ENCODE peak calls at places on chromosomes 1 and 21, in five cellular contexts. V is foreskin fibroblast, P is fibroblast of villous mesenchyme, H is dorsolateral prefrontal cortex, I is fibroblast of lung. O is an unnamed sample.

GRCh38 chr1:7549277-7549676 is 221.8 kb upstream of the VAMP3 start:
- DNase-seq in V (peak; percentile 15), P (peak; percentile 74), H (no peak), I (peak; percentile 50), O (no peak)

GRCh38 chr1:228463559-228464455 is 23.4 kb upstream of the RNF187 start:
- DNase-seq in V (no peak), P (peak; percentile 56), H (no peak), I (peak; percentile 34), O (no peak)

GRCh38 chr1:73564294-73564693 is 633.7 kb downstream of the LRRIQ3 start:
- DNase-seq in V (no peak), P (no peak), H (no peak), I (no peak), O (no peak)

GRCh38 chr21:26624983-26625519 is 52.0 kb upstream of the CYYR1 start:
- DNase-seq in V (no peak), P (no peak), H (no peak), I (no peak), O (no peak)

GRCh38 chr1:46043491-46044017 is 88.9 kb downstream of the PIK3R3 start:
- DNase-seq in V (no peak), P (no peak), H (no peak), I (no peak), O (no peak)

GRCh38 chr1:12063141-12064072 is at the start of gene TNFRSF8:
- DNase-seq in V (no peak), P (no peak), H (no peak), I (peak; percentile 20), O (no peak)

GRCh38 chr1:41662061-41662655 is 177.7 kb upstream of the EDN2 start:
- DNase-seq in V (peak; percentile 82), P (peak; percentile 87), H (no peak), I (peak; percentile 83), O (peak; percentile 40)

GRCh38 chr1:61082336-61083013 is at the start of gene NFIA:
- DNase-seq in V (peak; percentile 60), P (peak; percentile 78), H (peak; percentile 40), I (peak; percentile 84), O (peak; percentile 33)

GRCh38 chr1:244603498-244603897 is 49.4 kb upstream of the DESI2 start:
- DNase-seq in V (peak; percentile 12), P (peak; percentile 49), H (no peak), I (peak; percentile 65), O (no peak)

GRCh38 chr1:59156031-59156430 is 140.9 kb upstream of the FGGY start:
- DNase-seq in V (no peak), P (no peak), H (no peak), I (no peak), O (no peak)

GRCh38 chr1:116134178-116134773 is 23.1 kb downstream of the MAB21L3 start:
- DNase-seq in V (no peak), P (no peak), H (no peak), I (peak; percentile 17), O (no peak)
- TF ChIP-seq CTCF in V (no peak), P (peak; percentile 43), H (no peak), I (peak; percentile 45), O (no peak)

DNA sequence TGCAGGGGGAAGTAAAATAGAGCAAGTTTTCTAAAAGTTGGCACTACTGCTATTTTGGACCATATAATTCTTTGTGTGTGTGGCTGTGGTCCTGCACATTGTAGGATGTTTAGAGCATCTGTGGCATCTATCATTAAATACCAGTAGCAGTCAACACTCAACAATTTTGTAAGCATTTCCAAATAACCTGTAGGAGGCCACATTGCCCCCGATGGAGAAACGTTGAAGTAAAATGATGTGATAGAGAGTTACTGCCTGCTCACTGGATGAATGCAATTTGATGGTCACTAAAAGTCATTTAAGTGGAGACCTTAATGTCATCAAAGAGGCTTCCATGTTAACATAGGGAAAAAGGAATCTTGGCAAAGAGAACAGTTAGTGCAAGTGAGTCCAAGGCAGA is 560.8 kb downstream of the NEGR1 start:
- DNase-seq in V (no peak), P (no peak), H (no peak), I (no peak), O (no peak)
- TF ChIP-seq CTCF in V (no peak), P (no peak), H (no peak), I (no peak), O (no peak)

GRCh38 chr21:36325373-36326010 is 5.5 kb downstream of the MORC3 start:
- DNase-seq in V (peak; percentile 22), P (no peak), H (no peak), I (no peak), O (no peak)

DNA sequence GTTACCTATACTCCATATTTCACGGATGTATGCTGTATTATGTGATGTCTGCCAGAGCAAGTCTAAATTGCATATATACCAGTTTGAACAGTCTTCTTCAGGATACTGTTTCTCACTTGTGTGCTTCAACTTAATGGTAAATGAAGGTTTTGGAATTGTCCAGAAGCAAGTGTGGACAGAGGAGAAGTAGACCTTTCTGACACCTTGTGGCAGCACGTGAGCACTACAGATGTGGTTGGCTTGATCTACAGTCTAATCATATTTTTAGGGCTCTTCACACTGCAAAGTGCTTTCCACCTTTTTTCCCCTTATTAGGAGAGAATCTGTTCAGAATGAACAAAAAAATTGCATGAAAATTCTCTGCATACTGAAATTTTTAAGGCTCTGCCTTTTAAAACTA is 10.9 kb downstream of the MORC3 start:
- DNase-seq in V (peak; percentile 27), P (peak; percentile 69), H (peak; percentile 61), I (peak; percentile 69), O (no peak)
- TF ChIP-seq CTCF in V (peak; percentile 73), P (peak; percentile 78), H (peak; percentile 71), I (peak; percentile 77), O (peak; percentile 52)

GRCh38 chr1:53726009-53726600 is 12.9 kb downstream of the GLIS1 start:
- DNase-seq in V (no peak), P (no peak), H (no peak), I (no peak), O (no peak)

GRCh38 chr1:53722025-53722424 is 16.9 kb downstream of the GLIS1 start:
- DNase-seq in V (no peak), P (no peak), H (no peak), I (peak; percentile 83), O (no peak)

GRCh38 chr1:53728196-53728595 is 10.8 kb downstream of the GLIS1 start:
- DNase-seq in V (no peak), P (no peak), H (no peak), I (no peak), O (no peak)

GRCh38 chr1:53727461-53727860 is 11.5 kb downstream of the GLIS1 start:
- DNase-seq in V (no peak), P (no peak), H (no peak), I (no peak), O (no peak)

DNA sequence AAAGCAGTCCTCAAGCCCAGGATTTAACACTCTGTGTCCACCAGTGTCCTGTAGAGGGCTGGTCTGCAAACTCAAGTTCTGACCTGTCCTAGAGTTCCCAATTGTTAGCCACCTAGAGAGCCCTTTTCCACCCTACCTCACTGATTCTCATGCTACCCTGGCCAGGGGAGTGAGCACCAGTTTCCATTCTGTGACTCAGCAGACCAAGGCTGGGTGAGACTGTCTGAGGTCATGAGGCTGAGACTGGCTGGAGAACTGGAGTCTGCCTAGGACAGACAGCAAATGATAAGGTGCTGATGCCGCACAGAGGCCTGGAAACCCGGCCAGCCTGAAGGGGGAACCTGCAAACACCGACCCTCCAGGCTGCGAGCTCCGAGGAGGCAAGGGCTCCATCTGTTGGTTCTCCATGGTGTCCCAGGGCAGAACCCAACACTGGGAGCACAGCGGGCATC is 13.7 kb downstream of the GLIS1 start:
- DNase-seq in V (no peak), P (peak; percentile 28), H (no peak), I (peak; percentile 15), O (no peak)
- TF ChIP-seq CTCF in V (no peak), P (peak; percentile 28), H (no peak), I (peak; percentile 12), O (no peak)

GRCh38 chr1:155931332-155932038 is 2.7 kb downstream of the KHDC4 start:
- DNase-seq in V (no peak), P (peak; percentile 7), H (no peak), I (no peak), O (no peak)
- TF ChIP-seq CTCF in V (no peak), P (no peak), H (no peak), I (no peak), O (no peak)

GRCh38 chr1:29416267-29416666 is 179.9 kb downstream of the PTPRU start:
- DNase-seq in V (no peak), P (no peak), H (no peak), I (peak; percentile 4), O (no peak)
- TF ChIP-seq CTCF in V (peak; percentile 4), P (peak; percentile 29), H (no peak), I (peak; percentile 39), O (no peak)

DNA sequence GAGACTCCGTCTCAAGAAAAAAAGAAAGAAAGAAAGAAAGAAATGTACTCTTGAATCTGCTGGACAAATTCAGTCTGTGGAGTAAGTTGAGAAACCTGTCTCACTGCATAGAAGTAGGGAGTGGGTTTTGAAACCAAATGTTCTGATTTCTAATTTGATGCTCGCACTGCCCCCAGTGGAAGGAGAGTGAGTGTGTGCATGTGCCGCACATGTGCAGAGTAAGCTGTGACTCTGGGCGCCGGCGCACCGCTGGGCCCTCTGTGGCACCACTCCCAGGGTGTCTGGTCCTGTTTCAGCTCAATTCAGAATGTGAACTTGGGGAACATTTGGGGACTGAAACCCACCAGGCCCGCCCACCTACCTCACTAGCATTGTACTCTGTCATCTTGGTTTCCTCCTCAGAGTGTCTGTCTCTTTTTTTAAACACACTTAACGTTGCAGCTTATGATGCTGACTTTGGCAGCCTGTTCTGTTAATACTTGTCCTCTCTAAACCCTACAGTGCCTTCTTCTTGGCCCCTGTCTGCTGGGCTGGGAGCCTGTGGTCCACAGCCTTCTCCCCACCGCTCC is 104.6 kb downstream of the CACNA1E start:
- DNase-seq in V (no peak), P (no peak), H (peak; percentile 48), I (no peak), O (no peak)
- TF ChIP-seq CTCF in V (no peak), P (no peak), H (no peak), I (no peak), O (no peak)

GRCh38 chr1:235367000-235367908 is at the start of gene TBCE:
- DNase-seq in V (peak; percentile 98), P (peak; percentile 97), H (peak; percentile 98), I (peak; percentile 97), O (peak; percentile 77)
- TF ChIP-seq CTCF in V (no peak), P (peak; percentile 29), H (no peak), I (peak; percentile 10), O (no peak)

GRCh38 chr1:153552335-153552734 is 3.3 kb upstream of the S100A3 start:
- DNase-seq in V (no peak), P (no peak), H (no peak), I (no peak), O (no peak)
- TF ChIP-seq CTCF in V (no peak), P (no peak), H (no peak), I (peak; percentile 16), O (no peak)